ENCODE peak calls at places on chromosomes 5 and 9, in four cellular contexts. Z, B, L and J are unnamed samples. For H3K4me1, the result is how much of the 10 kb centered on the place peaks cover.

GRCh38 chr9:125066839-125067619 is 76.3 kb downstream of the SCAI start:
- DNase-seq in Z (no peak), B (peak), L (no peak), J (no peak)

GRCh38 chr5:83924171-83924570 is 203.5 kb upstream of the HAPLN1 start:
- DNase-seq in Z (no peak), B (peak), L (no peak), J (peak)

GRCh38 chr5:2196416-2196815 is 313.7 kb upstream of the IRX4 start:
- DNase-seq in Z (no peak), B (no peak), L (no peak), J (no peak)

GRCh38 chr5:54329731-54330709 is 19.6 kb upstream of the ARL15 start:
- DNase-seq in Z (peak), B (peak), L (no peak), J (peak)

GRCh38 chr5:177312649-177313181 is 1.0 kb upstream of the MXD3 start:
- DNase-seq in Z (peak), B (no peak), L (peak), J (peak)

GRCh38 chr5:51378415-51378777 is 4.9 kb upstream of the ISL1 start:
- DNase-seq in Z (no peak), B (no peak), L (no peak), J (peak)

GRCh38 chr5:172828911-172829431 is 5.1 kb upstream of the ERGIC1 start:
- DNase-seq in Z (no peak), B (peak), L (no peak), J (no peak)

GRCh38 chr9:114906922-114907571 is 23.3 kb downstream of the TNFSF8 start:
- DNase-seq in Z (no peak), B (peak), L (no peak), J (peak)

GRCh38 chr5:68562308-68562707 is 346.8 kb downstream of the PIK3R1 start:
- DNase-seq in Z (no peak), B (peak), L (no peak), J (no peak)

GRCh38 chr5:173902334-173902733 is 14.2 kb downstream of the CPEB4 start:
- DNase-seq in Z (no peak), B (no peak), L (no peak), J (no peak)

GRCh38 chr5:173901705-173902104 is 13.6 kb downstream of the CPEB4 start:
- DNase-seq in Z (no peak), B (no peak), L (no peak), J (no peak)

GRCh38 chr5:173902743-173903142 is 14.6 kb downstream of the CPEB4 start:
- DNase-seq in Z (no peak), B (no peak), L (no peak), J (no peak)

GRCh38 chr5:173907284-173907683 is 19.1 kb downstream of the CPEB4 start:
- DNase-seq in Z (no peak), B (no peak), L (no peak), J (no peak)

DNA sequence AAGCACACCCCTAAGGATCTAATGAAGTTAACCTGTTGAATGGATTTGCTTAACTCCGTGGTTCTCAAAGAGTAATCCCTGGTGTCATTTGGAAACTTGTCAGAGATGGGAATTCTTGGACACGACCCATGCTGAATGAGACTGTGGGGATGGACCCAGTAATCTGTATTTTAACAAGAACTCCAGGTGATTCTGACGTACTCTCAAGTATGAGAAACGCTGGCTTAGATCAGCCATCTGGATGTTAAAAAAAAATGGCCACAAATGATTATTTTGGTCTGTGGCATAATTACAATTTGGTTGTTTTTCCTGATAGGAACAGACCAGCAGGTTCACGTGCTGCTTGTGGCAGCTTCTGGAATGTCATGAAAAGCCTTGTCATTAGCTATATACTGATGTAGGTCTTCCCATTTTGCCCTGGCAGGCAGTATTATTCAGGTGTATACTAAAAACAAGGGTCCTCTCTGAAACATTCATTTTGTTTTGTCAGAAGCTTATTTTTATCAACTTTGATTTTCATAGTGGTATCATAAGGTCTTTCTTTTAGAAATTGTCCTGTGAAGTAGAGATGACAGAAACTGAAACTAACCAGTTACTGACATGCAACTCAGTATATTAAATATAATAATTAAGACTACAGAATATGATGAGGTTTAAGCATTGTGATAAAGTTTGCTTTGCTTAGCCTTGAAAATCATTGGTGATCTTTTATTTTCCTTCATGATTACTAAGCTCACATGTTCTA is 15.4 kb downstream of the CPEB4 start:
- DNase-seq in Z (no peak), B (no peak), L (no peak), J (no peak)
- H3K4me1 ChIP-seq in Z (under half), B (under half), L (half or more), J (under half)

GRCh38 chr9:138017200-138017599 is 139.6 kb downstream of the CACNA1B start:
- DNase-seq in Z (no peak), B (no peak), L (no peak), J (no peak)
- TF ChIP-seq CTCF in Z (no peak), B (no peak), L (no peak), J (no peak)

GRCh38 chr5:79055017-79055416 is 14.5 kb downstream of the DMGDH start:
- DNase-seq in Z (no peak), B (no peak), L (no peak), J (no peak)

GRCh38 chr5:79062431-79062830 is 7.0 kb downstream of the DMGDH start:
- DNase-seq in Z (no peak), B (no peak), L (no peak), J (no peak)

GRCh38 chr5:79056847-79057246 is 12.6 kb downstream of the DMGDH start:
- DNase-seq in Z (no peak), B (no peak), L (no peak), J (no peak)

DNA sequence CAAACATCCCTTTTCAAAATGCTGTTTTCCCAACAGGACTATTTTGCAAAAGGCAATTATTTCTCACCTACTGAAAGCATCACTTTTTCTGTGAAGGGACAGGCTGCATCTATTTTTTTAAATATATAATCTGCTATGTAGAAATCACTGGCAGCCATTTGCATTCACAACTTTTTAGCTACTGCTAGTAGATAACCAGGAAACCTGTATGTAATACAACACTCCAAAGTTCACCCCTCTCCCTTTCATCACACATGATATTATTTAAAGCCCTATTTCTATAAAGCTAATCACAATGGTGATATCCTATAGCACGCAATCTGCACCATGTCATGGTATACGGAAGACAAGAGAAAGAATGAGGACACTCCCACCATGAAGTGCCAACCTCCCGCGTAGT is 9.8 kb downstream of the DMGDH start:
- DNase-seq in Z (no peak), B (no peak), L (no peak), J (no peak)
- H2AFZ ChIP-seq in Z (no peak), B (no peak), L (no peak), J (no peak)

DNA sequence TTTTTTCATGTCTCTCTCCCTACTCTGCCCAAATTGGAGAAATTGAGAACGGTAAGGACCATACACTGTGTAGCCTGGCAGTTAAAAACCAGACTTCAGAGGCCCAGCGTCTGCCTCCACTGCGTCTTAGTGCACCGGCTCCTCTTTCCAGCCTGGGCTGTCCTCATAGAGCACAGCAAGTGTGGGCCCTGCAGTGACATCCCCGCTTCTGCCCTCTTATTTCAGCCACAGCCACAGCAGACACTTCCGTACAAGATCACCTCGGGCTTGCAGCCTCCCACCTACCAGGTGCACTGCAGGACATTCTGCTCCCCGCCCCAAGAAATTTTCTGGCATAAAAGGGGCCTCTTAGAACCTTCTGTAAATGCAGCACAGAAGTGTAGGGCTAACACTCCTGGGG is 21.4 kb upstream of the SMIM23 start:
- DNase-seq in Z (no peak), B (no peak), L (no peak), J (no peak)
- H3K4me1 ChIP-seq in Z (under half), B (under half), L (under half), J (under half)

GRCh38 chr9:134525841-134526797 is 115.5 kb upstream of the COL5A1 start:
- DNase-seq in Z (no peak), B (no peak), L (no peak), J (peak)
- TF ChIP-seq CTCF in Z (no peak), B (no peak), L (no peak), J (peak)

GRCh38 chr9:35555246-35555701 is 49.8 kb upstream of the TESK1 start:
- DNase-seq in Z (no peak), B (no peak), L (no peak), J (no peak)
- H2AFZ ChIP-seq in Z (no peak), B (no peak), L (no peak), J (no peak)

DNA sequence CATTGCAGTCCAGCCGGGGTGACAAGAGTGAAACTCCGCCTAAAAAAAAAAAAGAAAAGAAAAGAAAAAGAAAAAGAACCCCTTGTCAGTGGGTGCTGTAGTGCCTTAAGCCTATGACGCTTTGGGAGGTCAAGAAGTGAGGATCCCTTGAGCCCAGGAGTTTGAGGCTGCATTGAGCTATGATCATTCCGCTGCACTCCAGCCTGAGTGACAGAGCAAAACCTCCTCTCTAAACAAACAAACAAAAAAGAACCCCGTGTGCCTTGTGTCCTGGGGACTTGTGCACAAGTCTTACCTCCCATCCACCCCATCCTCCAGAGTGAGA is 33.5 kb upstream of the STXBP1 start:
- DNase-seq in Z (no peak), B (no peak), L (no peak), J (peak)
- H3K4me1 ChIP-seq in Z (half or more), B (under half), L (under half), J (under half)